ENCODE peak calls at places on chromosome 16, in ten cellular contexts. A, I, G, H, C, T, N, V, M and W are unnamed samples.

GRCh38 chr16:19330801-19331484 is 45.4 kb downstream of the CLEC19A start:
- DNase-seq in I (peak), V (no peak), M (no peak), H (no peak), N (peak), G (no peak), T (no peak), C (no peak), A (no peak), W (no peak)

GRCh38 chr16:77037696-77038347 is 153.2 kb upstream of the MON1B start:
- DNase-seq in I (no peak), N (no peak), C (no peak), G (no peak), A (no peak), V (no peak), T (no peak), H (no peak), M (no peak), W (no peak)

GRCh38 chr16:27321013-27321960 is 7.5 kb downstream of the IL4R start:
- DNase-seq in I (no peak), N (no peak), A (no peak), V (no peak), T (no peak), G (no peak), M (no peak), C (no peak), H (no peak), W (no peak)

GRCh38 chr16:50771366-50771765 is 29.5 kb downstream of the CYLD start:
- DNase-seq in G (no peak), C (no peak), V (no peak), A (no peak), I (no peak), T (no peak), H (no peak), M (no peak), N (no peak), W (no peak)

GRCh38 chr16:50584033-50584722 is 36.0 kb downstream of the NKD1 start:
- DNase-seq in H (no peak), G (no peak), M (no peak), A (no peak), I (no peak), T (no peak), C (no peak), V (no peak), N (no peak), W (no peak)

GRCh38 chr16:63289834-63290460 is 1253.7 kb upstream of the CDH8 start:
- DNase-seq in V (peak), H (no peak), N (peak), M (peak), A (no peak), G (no peak), I (peak), C (peak), T (peak), W (peak)

GRCh38 chr16:12971216-12971615 is 69.8 kb downstream of the SHISA9 start:
- DNase-seq in N (peak), A (no peak), M (no peak), I (peak), H (no peak), T (no peak), V (no peak), C (no peak), G (no peak), W (peak)

GRCh38 chr16:85395913-85396878 is 216.9 kb upstream of the GSE1 start:
- DNase-seq in V (no peak), I (peak), H (no peak), A (no peak), N (no peak), G (no peak), M (peak), C (no peak), T (no peak), W (no peak)

GRCh38 chr16:53034306-53034705 is 18.4 kb downstream of the CHD9NB start:
- DNase-seq in T (no peak), C (no peak), V (no peak), I (no peak), H (no peak), M (no peak), A (no peak), G (no peak), N (no peak), W (no peak)

GRCh38 chr16:54061454-54061853 is 225.1 kb downstream of the IRX3 start:
- DNase-seq in N (no peak), V (no peak), A (no peak), M (no peak), H (no peak), G (no peak), I (no peak), C (no peak), T (no peak), W (no peak)

GRCh38 chr16:67562526-67562917 is at the start of gene CTCF:
- DNase-seq in T (peak), M (peak), I (peak), N (peak), V (peak), A (peak), G (peak), C (peak), H (no peak), W (peak)

GRCh38 chr16:84467709-84468108 is 36.8 kb downstream of the MEAK7 start:
- DNase-seq in G (no peak), T (no peak), V (no peak), I (no peak), H (no peak), N (no peak), A (no peak), C (no peak), M (no peak), W (no peak)

GRCh38 chr16:72399811-72400210 is 227.9 kb upstream of the PMFBP1 start:
- DNase-seq in C (no peak), V (no peak), A (no peak), H (no peak), I (no peak), M (no peak), N (no peak), G (no peak), T (no peak), W (no peak)

GRCh38 chr16:483351-484075 is 44.0 kb upstream of the CAPN15 start:
- DNase-seq in T (peak), G (no peak), M (no peak), N (no peak), V (no peak), A (no peak), I (no peak), C (no peak), H (no peak), W (no peak)